ENCODE peak calls at places on chromosome 22, in five cellular contexts. D is HepG2, P is K562, F is H1, U is GM12892. L is an unnamed sample.

GRCh38 chr22:37077802-37078448 is 26.4 kb downstream of the KCTD17 start:
- DNase-seq in U (peak), D (peak), P (peak), F (peak), L (peak)

GRCh38 chr22:37563153-37564081 is 3.1 kb downstream of the CDC42EP1 start:
- DNase-seq in F (no peak), D (peak), U (no peak), P (peak), L (no peak)

GRCh38 chr22:32619614-32620426 is 145.2 kb downstream of the FBXO7 start:
- DNase-seq in U (no peak), F (no peak), D (peak), P (no peak), L (no peak)

GRCh38 chr22:36328635-36329216 is 59.0 kb downstream of the MYH9 start:
- DNase-seq in D (no peak), P (peak), F (no peak), U (no peak), L (no peak)

GRCh38 chr22:17260291-17260690 is 41.1 kb upstream of the ADA2 start:
- DNase-seq in D (no peak), U (no peak), F (no peak), P (no peak), L (no peak)

GRCh38 chr22:18060646-18061620 is 16.9 kb upstream of the PEX26 start:
- DNase-seq in D (peak), P (no peak), U (no peak), F (no peak), L (no peak)

GRCh38 chr22:38467438-38467903 is 425 bp upstream of the KDELR3 start:
- DNase-seq in P (peak), D (no peak), U (no peak), F (no peak), L (no peak)

GRCh38 chr22:48489551-48490512 is 1337.8 kb downstream of the BRD1 start:
- DNase-seq in P (no peak), D (no peak), U (no peak), F (no peak), L (no peak)

GRCh38 chr22:38612217-38613006 is 42.4 kb upstream of the DMC1 start:
- DNase-seq in D (no peak), F (no peak), P (no peak), U (no peak), L (no peak)

GRCh38 chr22:38799265-38800002 is 5.5 kb upstream of the DNAL4 start:
- DNase-seq in F (no peak), U (no peak), D (no peak), P (no peak), L (no peak)

GRCh38 chr22:24414523-24414922 is 12.9 kb upstream of the ADORA2A start:
- DNase-seq in U (no peak), F (no peak), D (no peak), P (no peak), L (no peak)

GRCh38 chr22:35219012-35219411 is 38.3 kb upstream of the HMGXB4 start:
- DNase-seq in P (peak), U (no peak), F (no peak), D (no peak), L (no peak)

GRCh38 chr22:32605576-32605975 is 131.0 kb downstream of the FBXO7 start:
- DNase-seq in F (no peak), U (no peak), P (no peak), D (no peak), L (no peak)

GRCh38 chr22:34303656-34304055 is 383.4 kb upstream of the LARGE1 start:
- DNase-seq in U (no peak), P (no peak), D (no peak), F (no peak), L (no peak)

GRCh38 chr22:37218771-37219411 is 6.6 kb upstream of the SSTR3 start:
- DNase-seq in U (peak), P (no peak), F (no peak), D (no peak), L (peak)

GRCh38 chr22:44574057-44574456 is 76.0 kb upstream of the RTL6 start:
- DNase-seq in U (no peak), D (no peak), F (no peak), P (no peak), L (no peak)

GRCh38 chr22:46068908-46069481 is 81.3 kb upstream of the PPARA start:
- DNase-seq in D (no peak), U (no peak), P (no peak), F (no peak), L (no peak)

GRCh38 chr22:48741540-48741939 is 1086.1 kb downstream of the BRD1 start:
- DNase-seq in F (no peak), D (no peak), U (no peak), P (no peak), L (no peak)

GRCh38 chr22:23984430-23984829 is 4.5 kb downstream of the GSTT2 start:
- DNase-seq in P (no peak), U (no peak), D (no peak), F (no peak), L (no peak)

GRCh38 chr22:22937894-22938480 is 50.4 kb downstream of the IGLL5 start:
- DNase-seq in P (no peak), U (no peak), D (no peak), F (no peak), L (no peak)

GRCh38 chr22:35477911-35478582 is 62.6 kb upstream of the RASD2 start:
- DNase-seq in F (no peak), U (no peak), P (peak), D (no peak), L (no peak)

GRCh38 chr22:48145738-48146137 is 1383.3 kb downstream of the TBC1D22A start:
- DNase-seq in P (no peak), U (no peak), F (no peak), D (no peak), L (no peak)

DNA sequence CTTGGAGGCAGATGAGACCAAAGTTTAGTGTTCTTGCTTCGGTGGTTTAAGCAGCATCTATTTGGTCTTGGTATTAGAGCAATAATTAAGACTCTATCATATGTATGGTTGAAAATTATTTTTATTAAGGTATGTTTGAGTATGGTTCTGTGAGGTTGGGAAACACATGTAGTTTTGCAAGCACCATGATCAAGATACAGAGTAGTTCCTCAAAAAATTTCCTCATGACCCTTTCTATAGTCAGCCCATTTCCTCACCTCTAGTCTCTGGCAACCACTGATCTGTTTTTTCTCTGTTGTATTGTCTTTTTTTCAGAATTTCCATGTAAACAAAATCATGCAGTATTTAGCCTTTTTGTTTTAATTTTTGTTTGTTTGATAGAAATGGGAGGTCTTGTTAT is 18.4 kb downstream of the MTMR3 start:
- DNase-seq in D (no peak), U (no peak), P (no peak), F (no peak), L (no peak)
- TF ChIP-seq POLR2A in D (no peak), U (no peak), P (no peak), F (no peak), L (no peak)

GRCh38 chr22:43388420-43388851 is 23.4 kb upstream of the MPPED1 start:
- DNase-seq in P (peak), F (no peak), D (peak), U (peak), L (peak)

GRCh38 chr22:43387815-43388214 is 24.0 kb upstream of the MPPED1 start:
- DNase-seq in P (no peak), U (no peak), D (no peak), F (no peak), L (no peak)

GRCh38 chr22:43385770-43386641 is 25.8 kb upstream of the MPPED1 start:
- DNase-seq in U (peak), D (peak), F (peak), P (peak), L (peak)

GRCh38 chr22:43381693-43382092 is 30.1 kb upstream of the MPPED1 start:
- DNase-seq in U (peak), F (no peak), P (no peak), D (no peak), L (no peak)

DNA sequence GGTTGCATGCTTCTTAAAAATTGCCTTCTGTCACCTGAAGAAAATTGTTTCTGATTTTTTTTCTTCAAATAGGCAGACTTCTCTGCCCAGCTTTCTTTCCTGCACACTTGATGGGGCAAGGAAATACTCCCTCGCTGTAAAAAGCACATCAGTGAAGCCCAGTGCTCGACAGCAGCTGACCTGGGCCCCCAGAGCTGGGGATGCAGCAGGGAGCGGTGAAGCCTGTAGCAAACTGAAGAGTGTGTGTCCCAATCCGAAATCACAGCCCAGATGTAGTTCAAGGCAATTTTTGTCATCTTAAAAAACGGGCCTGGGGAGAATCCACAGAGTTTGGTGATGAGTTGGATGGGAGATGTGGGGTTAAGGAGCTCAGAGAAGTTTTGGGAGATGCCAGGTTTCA is 27.0 kb upstream of the MPPED1 start:
- DNase-seq in F (no peak), D (no peak), U (no peak), P (no peak), L (no peak)
- TF ChIP-seq TAF1 in F (no peak), D (no peak), U (no peak), P (no peak), L (no peak)

GRCh38 chr22:19178659-19179471 is at the start of gene SLC25A1:
- DNase-seq in P (peak), U (peak), D (peak), F (peak), L (peak)
- TF ChIP-seq POLR2A in P (no peak), U (no peak), D (peak), F (no peak), L (no peak)

GRCh38 chr22:40720538-40721256 is 41.4 kb downstream of the MCHR1 start:
- DNase-seq in P (no peak), F (no peak), U (no peak), D (no peak), L (no peak)
- TF ChIP-seq TAF1 in P (no peak), F (no peak), U (no peak), D (no peak), L (no peak)

GRCh38 chr22:50613291-50613981 is 12.8 kb downstream of the MAPK8IP2 start:
- DNase-seq in D (peak), F (no peak), U (no peak), P (peak), L (no peak)
- TF ChIP-seq POLR2A in D (no peak), F (no peak), U (no peak), P (peak), L (no peak)